ENCODE peak calls at places on chromosomes 12 and 14, in ten cellular contexts. One of them, this sample, is unnamed.

GRCh38 chr12:122851820-122852219 is 16.6 kb downstream of the HIP1R start:
- DNase-seq in PC-3: peak; percentile 94
- DNase-seq in MM.1S: no peak
- DNase-seq in hepatocyte: no peak
- DNase-seq in GM23338: no peak
- DNase-seq in IMR-90: peak; percentile 91
- DNase-seq in astrocyte: peak; percentile 78
- DNase-seq in GM23248: peak; percentile 97
- DNase-seq in PC-9: peak; percentile 55
- DNase-seq in mesenchymal stem cell: peak; percentile 82
- DNase-seq in this sample: peak; percentile 100

GRCh38 chr14:65840118-65840751 is 427.7 kb downstream of the FUT8 start:
- DNase-seq in PC-3: no peak
- DNase-seq in MM.1S: no peak
- DNase-seq in hepatocyte: peak; percentile 33
- DNase-seq in GM23338: no peak
- DNase-seq in IMR-90: no peak
- DNase-seq in astrocyte: no peak
- DNase-seq in GM23248: no peak
- DNase-seq in PC-9: no peak
- DNase-seq in mesenchymal stem cell: no peak
- DNase-seq in this sample: peak; percentile 65

GRCh38 chr14:79584679-79585078 is 626.6 kb downstream of the DIO2 start:
- DNase-seq in PC-3: peak; percentile 71
- DNase-seq in MM.1S: no peak
- DNase-seq in hepatocyte: peak; percentile 13
- DNase-seq in GM23338: no peak
- DNase-seq in IMR-90: peak; percentile 98
- DNase-seq in astrocyte: peak; percentile 97
- DNase-seq in GM23248: peak; percentile 74
- DNase-seq in PC-9: no peak
- DNase-seq in mesenchymal stem cell: peak; percentile 90
- DNase-seq in this sample: no peak

GRCh38 chr14:101926085-101926484 is 38.3 kb upstream of the DYNC1H1 start:
- DNase-seq in PC-3: no peak
- DNase-seq in MM.1S: no peak
- DNase-seq in hepatocyte: no peak
- DNase-seq in GM23338: no peak
- DNase-seq in IMR-90: no peak
- DNase-seq in astrocyte: no peak
- DNase-seq in GM23248: no peak
- DNase-seq in PC-9: no peak
- DNase-seq in mesenchymal stem cell: no peak
- DNase-seq in this sample: no peak

GRCh38 chr12:114655934-114656697 is 27.9 kb downstream of the TBX3 start:
- DNase-seq in PC-3: peak; percentile 44
- DNase-seq in MM.1S: no peak
- DNase-seq in hepatocyte: peak; percentile 85
- DNase-seq in GM23338: no peak
- DNase-seq in IMR-90: peak; percentile 93
- DNase-seq in astrocyte: peak; percentile 64
- DNase-seq in GM23248: no peak
- DNase-seq in PC-9: no peak
- DNase-seq in mesenchymal stem cell: peak; percentile 95
- DNase-seq in this sample: no peak

GRCh38 chr14:100815478-100816285 is 10.2 kb upstream of the MEG3 start:
- DNase-seq in PC-3: no peak
- DNase-seq in MM.1S: no peak
- DNase-seq in hepatocyte: peak; percentile 63
- DNase-seq in GM23338: no peak
- DNase-seq in IMR-90: peak; percentile 87
- DNase-seq in astrocyte: peak; percentile 71
- DNase-seq in GM23248: no peak
- DNase-seq in PC-9: no peak
- DNase-seq in mesenchymal stem cell: peak; percentile 95
- DNase-seq in this sample: peak; percentile 90

GRCh38 chr12:58067610-58068387 is 126.4 kb downstream of the ATP23 start:
- DNase-seq in PC-3: peak; percentile 97
- DNase-seq in MM.1S: no peak
- DNase-seq in hepatocyte: no peak
- DNase-seq in GM23338: no peak
- DNase-seq in IMR-90: peak; percentile 57
- DNase-seq in astrocyte: peak; percentile 96
- DNase-seq in GM23248: peak; percentile 91
- DNase-seq in PC-9: peak; percentile 22
- DNase-seq in mesenchymal stem cell: peak; percentile 67
- DNase-seq in this sample: peak; percentile 27

GRCh38 chr14:22588419-22589095 is 467 bp downstream of the DAD1 start:
- DNase-seq in PC-3: no peak
- DNase-seq in MM.1S: no peak
- DNase-seq in hepatocyte: no peak
- DNase-seq in GM23338: no peak
- DNase-seq in IMR-90: no peak
- DNase-seq in astrocyte: no peak
- DNase-seq in GM23248: peak; percentile 36
- DNase-seq in PC-9: no peak
- DNase-seq in mesenchymal stem cell: no peak
- DNase-seq in this sample: no peak

GRCh38 chr14:22824711-22825359 is 4.9 kb upstream of the MRPL52 start:
- DNase-seq in PC-3: peak; percentile 90
- DNase-seq in MM.1S: peak; percentile 31
- DNase-seq in hepatocyte: peak; percentile 75
- DNase-seq in GM23338: no peak
- DNase-seq in IMR-90: peak; percentile 98
- DNase-seq in astrocyte: peak; percentile 97
- DNase-seq in GM23248: peak; percentile 97
- DNase-seq in PC-9: peak; percentile 53
- DNase-seq in mesenchymal stem cell: peak; percentile 87
- DNase-seq in this sample: peak; percentile 95

GRCh38 chr12:114680498-114681148 is 3.4 kb downstream of the TBX3 start:
- DNase-seq in PC-3: peak; percentile 33
- DNase-seq in MM.1S: no peak
- DNase-seq in hepatocyte: no peak
- DNase-seq in GM23338: no peak
- DNase-seq in IMR-90: no peak
- DNase-seq in astrocyte: no peak
- DNase-seq in GM23248: peak; percentile 58
- DNase-seq in PC-9: no peak
- DNase-seq in mesenchymal stem cell: peak; percentile 43
- DNase-seq in this sample: peak; percentile 58

GRCh38 chr12:64733857-64734256 is 25.3 kb downstream of the GNS start:
- DNase-seq in PC-3: peak; percentile 99
- DNase-seq in MM.1S: no peak
- DNase-seq in hepatocyte: no peak
- DNase-seq in GM23338: no peak
- DNase-seq in IMR-90: no peak
- DNase-seq in astrocyte: no peak
- DNase-seq in GM23248: peak; percentile 28
- DNase-seq in PC-9: peak; percentile 78
- DNase-seq in mesenchymal stem cell: no peak
- DNase-seq in this sample: no peak

GRCh38 chr14:26841920-26842741 is 244.3 kb upstream of the NOVA1 start:
- DNase-seq in PC-3: peak; percentile 98
- DNase-seq in MM.1S: no peak
- DNase-seq in hepatocyte: peak; percentile 69
- DNase-seq in GM23338: no peak
- DNase-seq in IMR-90: peak; percentile 60
- DNase-seq in astrocyte: peak; percentile 98
- DNase-seq in GM23248: peak; percentile 96
- DNase-seq in PC-9: peak; percentile 43
- DNase-seq in mesenchymal stem cell: peak; percentile 99
- DNase-seq in this sample: peak; percentile 17

GRCh38 chr14:25006961-25007795 is 42.8 kb downstream of the STXBP6 start:
- DNase-seq in PC-3: peak; percentile 62
- DNase-seq in MM.1S: no peak
- DNase-seq in hepatocyte: peak; percentile 71
- DNase-seq in GM23338: no peak
- DNase-seq in IMR-90: peak; percentile 95
- DNase-seq in astrocyte: peak; percentile 99
- DNase-seq in GM23248: peak; percentile 97
- DNase-seq in PC-9: peak; percentile 21
- DNase-seq in mesenchymal stem cell: peak; percentile 93
- DNase-seq in this sample: peak; percentile 73

GRCh38 chr14:70660967-70661871 is 19.5 kb downstream of the TTC9 start:
- DNase-seq in PC-3: no peak
- DNase-seq in MM.1S: no peak
- DNase-seq in hepatocyte: no peak
- DNase-seq in GM23338: no peak
- DNase-seq in IMR-90: no peak
- DNase-seq in astrocyte: no peak
- DNase-seq in GM23248: no peak
- DNase-seq in PC-9: no peak
- DNase-seq in mesenchymal stem cell: no peak
- DNase-seq in this sample: no peak

GRCh38 chr14:61388173-61388975 is 67.0 kb downstream of the PRKCH start:
- DNase-seq in PC-3: peak; percentile 90
- DNase-seq in MM.1S: no peak
- DNase-seq in hepatocyte: no peak
- DNase-seq in GM23338: no peak
- DNase-seq in IMR-90: no peak
- DNase-seq in astrocyte: peak; percentile 23
- DNase-seq in GM23248: peak; percentile 30
- DNase-seq in PC-9: peak; percentile 73
- DNase-seq in mesenchymal stem cell: peak; percentile 15
- DNase-seq in this sample: peak; percentile 90

GRCh38 chr12:118326971-118327370 is 45.7 kb downstream of the TAOK3 start:
- DNase-seq in PC-3: no peak
- DNase-seq in MM.1S: no peak
- DNase-seq in hepatocyte: no peak
- DNase-seq in GM23338: no peak
- DNase-seq in IMR-90: peak; percentile 37
- DNase-seq in astrocyte: no peak
- DNase-seq in GM23248: peak; percentile 39
- DNase-seq in PC-9: no peak
- DNase-seq in mesenchymal stem cell: no peak
- DNase-seq in this sample: no peak

GRCh38 chr12:110227138-110227537 is 53.9 kb upstream of the ATP2A2 start:
- DNase-seq in PC-3: no peak
- DNase-seq in MM.1S: no peak
- DNase-seq in hepatocyte: no peak
- DNase-seq in GM23338: no peak
- DNase-seq in IMR-90: no peak
- DNase-seq in astrocyte: no peak
- DNase-seq in GM23248: no peak
- DNase-seq in PC-9: no peak
- DNase-seq in mesenchymal stem cell: no peak
- DNase-seq in this sample: no peak

GRCh38 chr14:36827861-36828260 is 166.2 kb downstream of the PAX9 start:
- DNase-seq in PC-3: no peak
- DNase-seq in MM.1S: no peak
- DNase-seq in hepatocyte: no peak
- DNase-seq in GM23338: no peak
- DNase-seq in IMR-90: no peak
- DNase-seq in astrocyte: no peak
- DNase-seq in GM23248: no peak
- DNase-seq in PC-9: no peak
- DNase-seq in mesenchymal stem cell: no peak
- DNase-seq in this sample: no peak

GRCh38 chr12:52945389-52946232 is 3.3 kb upstream of the KRT18 start:
- DNase-seq in PC-3: peak; percentile 67
- DNase-seq in MM.1S: no peak
- DNase-seq in hepatocyte: peak; percentile 85
- DNase-seq in GM23338: peak; percentile 90
- DNase-seq in IMR-90: peak; percentile 62
- DNase-seq in astrocyte: peak; percentile 90
- DNase-seq in GM23248: peak; percentile 55
- DNase-seq in PC-9: peak; percentile 88
- DNase-seq in mesenchymal stem cell: peak; percentile 77
- DNase-seq in this sample: peak; percentile 94

GRCh38 chr12:49400304-49400703 is 33.0 kb downstream of the SPATS2 start:
- DNase-seq in PC-3: no peak
- DNase-seq in MM.1S: no peak
- DNase-seq in hepatocyte: no peak
- DNase-seq in GM23338: no peak
- DNase-seq in IMR-90: no peak
- DNase-seq in astrocyte: no peak
- DNase-seq in GM23248: no peak
- DNase-seq in PC-9: no peak
- DNase-seq in mesenchymal stem cell: no peak
- DNase-seq in this sample: no peak
- H3K27ac ChIP-seq in PC-3: no peak overlapping the region
- H3K27ac ChIP-seq in MM.1S: no peak overlapping the region
- H3K27ac ChIP-seq in hepatocyte: no peak overlapping the region
- H3K27ac ChIP-seq in GM23338: no peak overlapping the region
- H3K27ac ChIP-seq in IMR-90: no peak overlapping the region
- H3K27ac ChIP-seq in astrocyte: no peak overlapping the region
- H3K27ac ChIP-seq in GM23248: no peak overlapping the region
- H3K27ac ChIP-seq in PC-9: no peak overlapping the region
- H3K27ac ChIP-seq in mesenchymal stem cell: no peak overlapping the region
- H3K27ac ChIP-seq in this sample: no peak overlapping the region

DNA sequence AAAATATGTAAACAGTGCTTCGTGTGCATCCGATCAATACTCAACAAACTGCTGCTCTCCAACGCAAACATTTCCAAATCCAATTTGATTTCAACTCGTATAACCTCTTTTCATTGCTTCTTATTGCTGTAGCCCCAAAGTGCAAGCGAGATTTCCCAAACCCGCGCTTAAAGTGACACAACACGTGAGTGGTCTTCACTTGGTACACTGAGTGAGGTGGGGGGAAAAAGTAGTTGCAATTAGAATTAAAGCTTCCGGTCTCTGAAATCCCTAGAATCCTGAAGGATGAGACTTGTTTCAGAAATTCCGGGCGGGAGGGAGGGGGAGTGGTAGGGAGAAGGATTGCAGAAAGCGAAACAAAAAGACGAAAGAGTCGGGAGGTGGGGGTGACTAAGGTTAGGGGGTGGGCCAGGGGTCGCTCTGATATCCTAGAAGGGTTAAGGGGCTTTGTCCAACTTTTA is 387.5 kb downstream of the BCAT1 start:
- DNase-seq in PC-3: no peak
- DNase-seq in MM.1S: peak; percentile 12
- DNase-seq in hepatocyte: peak; percentile 46
- DNase-seq in GM23338: peak; percentile 76
- DNase-seq in IMR-90: peak; percentile 65
- DNase-seq in astrocyte: peak; percentile 53
- DNase-seq in GM23248: peak; percentile 36
- DNase-seq in PC-9: no peak
- DNase-seq in mesenchymal stem cell: peak; percentile 84
- DNase-seq in this sample: peak; percentile 94
- H2AFZ ChIP-seq in PC-3: no peak overlapping the region
- H2AFZ ChIP-seq in MM.1S: peak overlapping the region; percentile 98
- H2AFZ ChIP-seq in hepatocyte: peak overlapping the region; percentile 90
- H2AFZ ChIP-seq in GM23338: peak overlapping the region; percentile 92
- H2AFZ ChIP-seq in IMR-90: peak overlapping the region; percentile 97
- H2AFZ ChIP-seq in astrocyte: peak overlapping the region; percentile 92
- H2AFZ ChIP-seq in GM23248: peak overlapping the region; percentile 82
- H2AFZ ChIP-seq in PC-9: no peak overlapping the region
- H2AFZ ChIP-seq in mesenchymal stem cell: peak overlapping the region; percentile 77
- H2AFZ ChIP-seq in this sample: peak overlapping the region; percentile 89

GRCh38 chr14:77315115-77315944 is 5.4 kb downstream of the POMT2 start:
- DNase-seq in PC-3: no peak
- DNase-seq in MM.1S: no peak
- DNase-seq in hepatocyte: no peak
- DNase-seq in GM23338: no peak
- DNase-seq in IMR-90: no peak
- DNase-seq in astrocyte: no peak
- DNase-seq in GM23248: no peak
- DNase-seq in PC-9: no peak
- DNase-seq in mesenchymal stem cell: peak; percentile 9
- DNase-seq in this sample: no peak
- H3K27ac ChIP-seq in PC-3: peak overlapping the region; percentile 73
- H3K27ac ChIP-seq in MM.1S: no peak overlapping the region
- H3K27ac ChIP-seq in hepatocyte: peak overlapping the region; percentile 68
- H3K27ac ChIP-seq in GM23338: peak overlapping the region; percentile 87
- H3K27ac ChIP-seq in IMR-90: no peak overlapping the region
- H3K27ac ChIP-seq in astrocyte: no peak overlapping the region
- H3K27ac ChIP-seq in GM23248: no peak overlapping the region
- H3K27ac ChIP-seq in PC-9: no peak overlapping the region
- H3K27ac ChIP-seq in mesenchymal stem cell: no peak overlapping the region
- H3K27ac ChIP-seq in this sample: no peak overlapping the region

GRCh38 chr12:50110127-50110761 is 1.8 kb upstream of the COX14 start:
- DNase-seq in PC-3: no peak
- DNase-seq in MM.1S: peak; percentile 85
- DNase-seq in hepatocyte: peak; percentile 76
- DNase-seq in GM23338: no peak
- DNase-seq in IMR-90: no peak
- DNase-seq in astrocyte: no peak
- DNase-seq in GM23248: no peak
- DNase-seq in PC-9: peak; percentile 44
- DNase-seq in mesenchymal stem cell: no peak
- DNase-seq in this sample: peak; percentile 73
- H2AFZ ChIP-seq in PC-3: peak overlapping the region; percentile 48
- H2AFZ ChIP-seq in MM.1S: peak overlapping the region; percentile 63
- H2AFZ ChIP-seq in hepatocyte: peak overlapping the region; percentile 14
- H2AFZ ChIP-seq in GM23338: peak overlapping the region; percentile 83
- H2AFZ ChIP-seq in IMR-90: peak overlapping the region; percentile 99
- H2AFZ ChIP-seq in astrocyte: peak overlapping the region; percentile 92
- H2AFZ ChIP-seq in GM23248: peak overlapping the region; percentile 89
- H2AFZ ChIP-seq in PC-9: peak overlapping the region; percentile 67
- H2AFZ ChIP-seq in mesenchymal stem cell: peak overlapping the region; percentile 73
- H2AFZ ChIP-seq in this sample: peak overlapping the region; percentile 80